ENCODE peak calls at places on chromosomes 12 and 14, in six cellular contexts. J is NCI-H1436, Q is cardiac fibroblast, H is fibroblast of pulmonary artery, U is fibroblast of gingiva, R is NCI-H2029 treated with DMSO at 0.1 percent for 48 hours. Y is an unnamed sample.

GRCh38 chr12:50390284-50390683 is 6.1 kb downstream of the FAM186A start:
- DNase-seq in J (no peak), Q (peak), H (peak), U (peak), R (no peak), Y (peak)

GRCh38 chr12:56644654-56645053 is 1.1 kb downstream of the ATP5F1B start:
- DNase-seq in J (no peak), Q (peak), H (no peak), U (no peak), R (peak), Y (peak)

GRCh38 chr14:95885278-95885677 is 8.6 kb downstream of the TUNAR start:
- DNase-seq in J (no peak), Q (no peak), H (no peak), U (no peak), R (no peak), Y (no peak)

GRCh38 chr12:3869860-3870259 is 3.3 kb downstream of the PARP11 start:
- DNase-seq in J (no peak), Q (no peak), H (no peak), U (no peak), R (no peak), Y (no peak)

GRCh38 chr12:93469386-93469785 is 2.1 kb downstream of the MRPL42 start:
- DNase-seq in J (no peak), Q (no peak), H (no peak), U (no peak), R (no peak), Y (no peak)

GRCh38 chr14:61558271-61558670 is 137.0 kb upstream of the HIF1A start:
- DNase-seq in J (peak), Q (no peak), H (no peak), U (no peak), R (no peak), Y (no peak)

GRCh38 chr12:126093911-126094310 is 1028.7 kb downstream of the AACS start:
- DNase-seq in J (no peak), Q (peak), H (peak), U (peak), R (peak), Y (no peak)

GRCh38 chr14:30482270-30482669 is 76.7 kb upstream of the G2E3 start:
- DNase-seq in J (no peak), Q (no peak), H (no peak), U (no peak), R (no peak), Y (no peak)

GRCh38 chr14:101475468-101476257 is 85.6 kb upstream of the DIO3 start:
- DNase-seq in J (no peak), Q (peak), H (peak), U (peak), R (no peak), Y (peak)

GRCh38 chr14:77599894-77600293 is 16.5 kb downstream of the SPTLC2 start:
- DNase-seq in J (no peak), Q (no peak), H (no peak), U (no peak), R (no peak), Y (no peak)

GRCh38 chr14:105466491-105467248 is 8.0 kb upstream of the CRIP2 start:
- DNase-seq in J (no peak), Q (no peak), H (no peak), U (no peak), R (no peak), Y (no peak)

GRCh38 chr12:69173358-69173757 is 66.0 kb upstream of the CPSF6 start:
- DNase-seq in J (no peak), Q (no peak), H (no peak), U (no peak), R (no peak), Y (no peak)

GRCh38 chr12:108615918-108616317 is 17.8 kb downstream of the SELPLG start:
- DNase-seq in J (no peak), Q (no peak), H (no peak), U (no peak), R (no peak), Y (no peak)

GRCh38 chr14:79602742-79603141 is 608.6 kb downstream of the DIO2 start:
- DNase-seq in J (no peak), Q (no peak), H (no peak), U (no peak), R (no peak), Y (no peak)

GRCh38 chr14:36070056-36071043 is 106.2 kb downstream of the PTCSC3 start:
- DNase-seq in J (peak), Q (peak), H (peak), U (peak), R (peak), Y (peak)

GRCh38 chr14:91568626-91569025 is 58.5 kb upstream of the PPP4R3A start:
- DNase-seq in J (no peak), Q (no peak), H (no peak), U (no peak), R (no peak), Y (no peak)

GRCh38 chr14:71651228-71651627 is 281.0 kb upstream of the RGS6 start:
- DNase-seq in J (no peak), Q (peak), H (peak), U (peak), R (no peak), Y (peak)

GRCh38 chr14:80428171-80428570 is 216.9 kb upstream of the DIO2 start:
- DNase-seq in J (no peak), Q (peak), H (peak), U (peak), R (no peak), Y (no peak)

GRCh38 chr14:88547386-88547780 is 7.4 kb downstream of the PTPN21 start:
- DNase-seq in J (no peak), Q (no peak), H (no peak), U (no peak), R (no peak), Y (no peak)

GRCh38 chr12:3202734-3203446 is 125.7 kb downstream of the TSPAN9 start:
- DNase-seq in J (peak), Q (peak), H (peak), U (no peak), R (peak), Y (peak)

GRCh38 chr12:10562306-10562933 is 51.0 kb downstream of the MAGOHB start:
- DNase-seq in J (peak), Q (peak), H (peak), U (peak), R (peak), Y (peak)

Y was measured in fibroblast of mammary gland.